ENCODE peak calls at places on chromosomes 4 and X, in six cellular contexts. Z is A549, D is HepG2, W is Panc1, K is SK-N-SH, S is GM23338. V is an unnamed sample.

GRCh38 chrX:53244610-53245009 is 19.6 kb upstream of the KDM5C start:
- DNase-seq in S (no peak), D (no peak), Z (no peak), W (no peak), K (no peak), V (no peak)

GRCh38 chr4:138235419-138235952 is 6.7 kb downstream of the SLC7A11 start:
- DNase-seq in S (no peak), K (peak), W (no peak), D (no peak), Z (peak), V (peak)

GRCh38 chrX:85922821-85923220 is 124.5 kb downstream of the CHM start:
- DNase-seq in W (no peak), S (no peak), D (no peak), K (no peak), Z (no peak), V (no peak)

GRCh38 chrX:69317721-69318120 is 152.5 kb upstream of the PJA1 start:
- DNase-seq in K (peak), W (no peak), Z (no peak), D (no peak), S (no peak), V (no peak)

GRCh38 chrX:22141061-22141460 is 108.9 kb downstream of the PHEX start:
- DNase-seq in K (no peak), S (no peak), D (no peak), Z (no peak), W (no peak), V (no peak)

GRCh38 chrX:71282514-71283408 is 674 bp upstream of the NONO start:
- DNase-seq in D (peak), Z (peak), W (no peak), K (peak), S (peak), V (no peak)

GRCh38 chr4:160319221-160319867 is 1216.5 kb downstream of the RAPGEF2 start:
- DNase-seq in W (no peak), K (no peak), D (no peak), Z (peak), S (no peak), V (no peak)

GRCh38 chr4:38967260-38968095 is 64.7 kb downstream of the TMEM156 start:
- DNase-seq in K (no peak), S (no peak), W (peak), D (peak), Z (peak), V (no peak)

GRCh38 chr4:144734522-144734921 is 88.6 kb downstream of the HHIP start:
- DNase-seq in Z (no peak), K (no peak), D (no peak), S (peak), W (no peak), V (no peak)

GRCh38 chrX:39762266-39762841 is 335.4 kb downstream of the BCOR start:
- DNase-seq in D (no peak), K (no peak), S (no peak), Z (no peak), W (no peak), V (no peak)

GRCh38 chrX:150035531-150035930 is 97.2 kb upstream of the EOLA2 start:
- DNase-seq in D (no peak), S (no peak), Z (peak), K (no peak), W (no peak), V (no peak)

GRCh38 chr4:15373363-15373762 is 54.5 kb upstream of the C1QTNF7 start:
- DNase-seq in S (no peak), Z (no peak), D (no peak), K (no peak), W (no peak), V (no peak)

GRCh38 chrX:8083276-8083675 is 87.8 kb downstream of the VCX2 start:
- DNase-seq in K (no peak), Z (no peak), D (no peak), W (no peak), S (no peak), V (no peak)

GRCh38 chr4:70903282-70903603 is 1.1 kb downstream of the MOB1B start:
- DNase-seq in S (no peak), Z (no peak), D (no peak), K (peak), W (no peak), V (no peak)

GRCh38 chrX:15855562-15856256 is 1.1 kb upstream of the AP1S2 start:
- DNase-seq in K (no peak), S (no peak), W (no peak), Z (no peak), D (no peak), V (no peak)

GRCh38 chr4:27861381-27861787 is 1000.7 kb downstream of the STIM2 start:
- DNase-seq in K (peak), D (peak), S (peak), Z (peak), W (no peak), V (no peak)

GRCh38 chr4:1490906-1491629 is 84.8 kb upstream of the NKX1-1 start:
- DNase-seq in D (no peak), W (no peak), Z (no peak), S (no peak), K (peak), V (no peak)

GRCh38 chrX:30620980-30621716 is 32.1 kb upstream of the GK start:
- DNase-seq in K (no peak), D (no peak), W (no peak), Z (peak), S (no peak), V (peak)

GRCh38 chr4:17310269-17310652 is 201.6 kb downstream of the QDPR start:
- DNase-seq in W (no peak), D (no peak), Z (no peak), S (no peak), K (no peak), V (no peak)

GRCh38 chrX:21798677-21799219 is 40.7 kb upstream of the MBTPS2 start:
- DNase-seq in Z (peak), S (no peak), W (peak), K (no peak), D (peak), V (no peak)

DNA sequence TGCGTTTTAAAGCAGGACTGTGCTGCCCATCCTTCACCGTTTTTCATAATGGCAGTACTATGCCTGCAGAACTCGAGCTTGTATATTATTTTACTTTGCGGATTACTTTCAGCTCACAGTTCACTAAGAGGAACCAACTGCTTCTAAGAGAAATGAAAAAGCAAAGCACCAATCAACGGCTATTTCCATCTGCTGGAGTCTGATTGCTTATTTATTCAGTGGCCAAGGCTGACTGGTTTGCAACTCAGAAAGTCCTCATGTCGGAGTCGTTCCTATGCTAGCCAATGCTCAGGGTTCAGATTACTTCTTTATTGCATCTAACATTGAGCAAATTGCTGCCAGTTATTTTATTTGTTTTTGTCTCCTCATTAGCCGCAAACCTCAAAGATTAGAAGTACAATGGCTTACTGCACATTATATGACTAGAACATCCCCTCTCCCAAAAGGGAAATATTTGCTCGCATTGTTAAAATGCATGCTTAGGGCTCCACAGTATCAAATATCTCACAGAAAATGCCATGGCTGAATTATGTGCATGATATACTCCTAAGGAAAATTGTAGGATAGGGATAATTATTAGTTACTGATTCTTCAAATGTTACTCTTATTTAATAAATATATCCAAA is 1628.2 kb upstream of the ADGRL3 start:
- DNase-seq in Z (no peak), K (no peak), S (no peak), W (no peak), D (no peak), V (no peak)
- TF ChIP-seq REST in Z (no peak), K (no peak), S (no peak), W (no peak), D (no peak), V (no peak)

DNA sequence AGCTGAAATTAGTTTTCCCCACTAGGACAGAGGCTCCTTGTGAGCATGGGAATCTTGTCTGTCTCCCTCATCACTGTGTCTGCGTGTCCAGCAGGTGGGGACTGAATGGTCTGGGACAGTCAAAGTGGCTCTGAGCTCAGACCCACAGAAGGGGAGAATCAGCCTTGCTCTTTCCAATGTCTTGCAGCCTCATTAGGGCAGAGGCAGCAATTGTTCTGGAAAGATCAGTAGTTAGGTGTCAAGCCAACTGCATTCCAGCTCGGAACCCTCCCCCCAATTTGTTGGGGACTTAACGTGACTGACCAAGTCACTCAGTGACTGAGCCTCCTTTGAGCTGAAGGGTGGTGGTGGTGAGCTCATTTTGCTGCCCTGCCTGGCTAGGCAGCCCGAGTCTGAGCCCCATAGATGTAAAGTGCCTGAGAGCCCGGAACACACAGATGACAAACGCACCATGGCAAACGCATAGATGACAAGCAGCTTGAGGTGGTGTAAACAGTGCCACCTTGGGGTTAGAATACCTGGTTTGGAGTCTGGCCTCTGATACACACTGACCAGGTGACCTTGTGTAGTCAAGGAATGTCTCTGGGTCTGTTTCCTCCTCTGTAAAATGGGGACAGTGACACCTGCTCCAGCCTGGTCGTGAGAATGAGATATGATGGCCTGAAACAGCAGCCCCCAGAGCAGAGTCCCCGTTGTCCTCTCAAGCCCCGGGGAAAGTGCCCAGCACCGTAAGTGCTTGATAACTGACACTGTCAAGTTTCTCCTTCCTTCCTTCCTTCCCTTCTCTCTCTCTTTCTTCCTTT is 2.7 kb upstream of the SORCS2 start:
- DNase-seq in S (no peak), Z (peak), W (no peak), D (peak), K (no peak), V (no peak)
- TF ChIP-seq REST in S (no peak), Z (no peak), W (no peak), D (no peak), K (no peak), V (no peak)

DNA sequence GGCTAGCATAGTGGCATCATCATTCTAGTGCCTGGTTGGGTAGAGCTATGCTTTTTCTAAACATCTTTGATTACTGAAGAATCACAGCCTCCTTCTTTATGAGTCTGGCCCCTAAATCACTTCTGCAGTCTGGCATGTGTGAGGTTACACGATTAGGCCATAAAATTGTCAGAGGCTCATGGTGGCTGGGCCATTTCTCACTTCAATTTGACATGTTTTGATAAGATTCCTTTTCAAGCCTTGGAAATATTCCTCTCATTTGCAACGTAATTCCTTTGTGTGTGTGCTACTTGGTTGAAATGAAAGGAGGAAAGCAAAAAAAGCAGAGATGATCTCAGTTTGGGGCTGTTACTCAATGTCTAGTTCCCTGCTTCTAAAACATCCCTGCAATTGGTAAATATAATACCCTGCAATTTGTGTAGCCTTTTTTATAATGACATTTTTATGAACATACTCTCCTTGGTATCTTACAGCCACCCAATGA is 6.2 kb downstream of the CCKAR start:
- DNase-seq in S (no peak), D (no peak), Z (no peak), K (no peak), W (no peak), V (no peak)
- TF ChIP-seq REST in S (no peak), D (no peak), Z (no peak), K (no peak), W (no peak), V (no peak)

GRCh38 chr4:51884606-51885005 is 41.7 kb downstream of the DCUN1D4 start:
- DNase-seq in S (peak), Z (no peak), W (no peak), K (no peak), D (no peak), V (no peak)
- TF ChIP-seq REST in S (no peak), Z (no peak), W (no peak), K (no peak), D (no peak), V (no peak)

GRCh38 chr4:77817304-77818076 is 1.7 kb downstream of the CNOT6L start:
- DNase-seq in K (no peak), W (no peak), S (no peak), D (peak), Z (no peak), V (peak)
- TF ChIP-seq REST in K (no peak), W (no peak), S (no peak), D (no peak), Z (no peak), V (no peak)